ENCODE peak calls at places on chromosomes 3 and 15, in seven cellular contexts. B, P, E, W, Z, L and V are unnamed samples.

GRCh38 chr3:160796813-160797164 is 40.8 kb downstream of the PPM1L start:
- DNase-seq in W (no peak), L (no peak), E (no peak), B (no peak), Z (no peak), P (peak; percentile 47), V (no peak)

GRCh38 chr3:127694467-127695215 is 21.9 kb downstream of the ABTB1 start:
- DNase-seq in L (no peak), E (peak; percentile 69), W (peak; percentile 86), P (no peak), B (peak; percentile 28), Z (no peak), V (peak; percentile 36)

GRCh38 chr3:143464850-143465249 is 345.3 kb downstream of the CHST2 start:
- DNase-seq in E (no peak), L (no peak), P (no peak), Z (no peak), W (no peak), B (no peak), V (no peak)

GRCh38 chr3:190701096-190701532 is 161.4 kb downstream of the GMNC start:
- DNase-seq in P (peak; percentile 78), E (no peak), Z (peak; percentile 75), B (no peak), L (no peak), W (peak; percentile 65), V (peak; percentile 4)

GRCh38 chr3:16993227-16993626 is 108.5 kb downstream of the PLCL2 start:
- DNase-seq in E (no peak), W (no peak), B (no peak), P (no peak), Z (peak; percentile 64), L (no peak), V (no peak)

GRCh38 chr15:63818191-63818590 is 15.6 kb downstream of the HERC1 start:
- DNase-seq in B (no peak), W (no peak), Z (peak; percentile 75), P (peak; percentile 32), L (no peak), E (no peak), V (peak; percentile 54)

GRCh38 chr3:131694351-131694750 is 191.6 kb upstream of the MRPL3 start:
- DNase-seq in P (no peak), L (no peak), E (no peak), W (no peak), Z (no peak), B (no peak), V (no peak)

GRCh38 chr3:158097571-158098553 is 8.4 kb downstream of the SHOX2 start:
- DNase-seq in Z (peak; percentile 62), L (no peak), B (peak; percentile 61), W (peak; percentile 83), E (peak; percentile 87), P (peak; percentile 93), V (peak; percentile 63)

GRCh38 chr3:127655641-127656040 is 17.1 kb upstream of the ABTB1 start:
- DNase-seq in P (no peak), W (no peak), L (no peak), E (no peak), Z (peak; percentile 41), B (no peak), V (no peak)

GRCh38 chr3:12345141-12345561 is 56.3 kb downstream of the PPARG start:
- DNase-seq in L (no peak), W (no peak), B (no peak), P (no peak), Z (peak; percentile 86), E (no peak), V (no peak)

GRCh38 chr15:78242128-78242527 is 7.8 kb upstream of the ACSBG1 start:
- DNase-seq in W (no peak), L (no peak), P (peak; percentile 68), B (no peak), Z (peak; percentile 9), E (no peak), V (peak; percentile 3)

GRCh38 chr15:80031841-80032240 is 27.6 kb upstream of the ZFAND6 start:
- DNase-seq in Z (no peak), E (no peak), W (no peak), L (no peak), B (no peak), P (no peak), V (no peak)

GRCh38 chr3:130516645-130517512 is at the start of gene COL6A6:
- DNase-seq in E (no peak), B (no peak), W (no peak), Z (no peak), P (peak; percentile 13), L (no peak), V (no peak)

GRCh38 chr3:190862209-190863118 is at the start of gene GMNC:
- DNase-seq in Z (peak; percentile 70), E (peak; percentile 91), B (no peak), L (no peak), W (peak; percentile 88), P (peak; percentile 89), V (no peak)

GRCh38 chr3:52423214-52423613 is 21.7 kb downstream of the SEMA3G start:
- DNase-seq in B (no peak), W (no peak), P (no peak), Z (no peak), E (peak; percentile 13), L (no peak), V (no peak)

GRCh38 chr3:169528289-169528688 is 135.2 kb downstream of the MECOM start:
- DNase-seq in Z (peak; percentile 57), P (no peak), W (no peak), L (no peak), B (no peak), E (no peak), V (no peak)

GRCh38 chr3:131630117-131630516 is 127.3 kb upstream of the MRPL3 start:
- DNase-seq in W (no peak), Z (peak; percentile 7), B (no peak), L (no peak), P (no peak), E (no peak), V (no peak)

GRCh38 chr15:100340721-100341661 is 784 bp downstream of the ADAMTS17 start:
- DNase-seq in Z (no peak), B (peak; percentile 31), L (no peak), P (peak; percentile 54), E (no peak), W (no peak), V (no peak)
- H3K4me3 ChIP-seq in Z (peak overlapping the region; percentile 60), B (no peak overlapping the region), L (no peak overlapping the region), P (peak overlapping the region; percentile 77), E (peak overlapping the region; percentile 73), W (peak overlapping the region; percentile 85), V (peak overlapping the region; percentile 63)

GRCh38 chr3:141405581-141405980 is 37.3 kb downstream of the ZBTB38 start:
- DNase-seq in P (no peak), E (no peak), W (no peak), B (no peak), Z (no peak), L (no peak), V (no peak)

GRCh38 chr3:141407817-141408216 is 39.5 kb downstream of the ZBTB38 start:
- DNase-seq in P (no peak), L (no peak), Z (no peak), W (no peak), B (no peak), E (no peak), V (no peak)

GRCh38 chr3:141406265-141406664 is 38.0 kb downstream of the ZBTB38 start:
- DNase-seq in P (no peak), L (no peak), E (no peak), W (no peak), Z (no peak), B (no peak), V (no peak)

GRCh38 chr3:141408596-141408995 is 40.3 kb downstream of the ZBTB38 start:
- DNase-seq in W (no peak), B (no peak), Z (no peak), E (no peak), P (no peak), L (no peak), V (no peak)

DNA sequence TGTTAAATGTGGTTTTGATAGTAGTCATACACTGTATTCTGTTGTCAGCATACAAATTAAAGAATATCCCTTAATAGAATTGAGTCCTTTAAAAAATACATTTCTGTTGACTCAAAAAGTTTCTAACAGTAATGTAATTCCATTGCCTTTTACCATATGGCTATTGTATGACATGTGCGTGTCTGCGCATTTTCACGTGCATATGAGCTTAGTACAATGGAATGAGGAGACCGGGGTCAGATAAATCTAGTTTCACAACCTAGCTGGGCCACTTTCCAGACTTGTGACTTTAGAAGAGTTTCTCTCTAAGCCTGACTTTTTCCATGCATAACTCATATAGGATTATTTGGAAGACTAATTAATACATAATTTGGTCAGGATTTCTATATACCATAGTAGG is 38.7 kb downstream of the ZBTB38 start:
- DNase-seq in L (peak; percentile 96), P (peak; percentile 59), B (no peak), E (no peak), Z (peak; percentile 99), W (no peak), V (no peak)
- H3K4me3 ChIP-seq in L (no peak overlapping the region), P (no peak overlapping the region), B (no peak overlapping the region), E (no peak overlapping the region), Z (no peak overlapping the region), W (no peak overlapping the region), V (no peak overlapping the region)

GRCh38 chr15:39584266-39584659 is 3.4 kb downstream of the THBS1 start:
- DNase-seq in E (no peak), B (no peak), Z (no peak), P (no peak), L (no peak), W (no peak), V (no peak)

GRCh38 chr15:39582977-39583585 is 2.2 kb downstream of the THBS1 start:
- DNase-seq in B (no peak), L (no peak), P (no peak), W (no peak), E (no peak), Z (no peak), V (no peak)

GRCh38 chr15:39582286-39582976 is 1.6 kb downstream of the THBS1 start:
- DNase-seq in B (no peak), L (no peak), W (no peak), E (no peak), P (no peak), Z (peak; percentile 79), V (no peak)

GRCh38 chr15:39584662-39585393 is 3.9 kb downstream of the THBS1 start:
- DNase-seq in W (no peak), Z (peak; percentile 58), L (no peak), P (no peak), B (no peak), E (no peak), V (no peak)

GRCh38 chr15:39583586-39584265 is 2.8 kb downstream of the THBS1 start:
- DNase-seq in W (no peak), Z (peak; percentile 81), E (no peak), L (no peak), P (peak; percentile 48), B (no peak), V (peak; percentile 21)
- H3K4me3 ChIP-seq in W (peak overlapping the region; percentile 65), Z (peak overlapping the region; percentile 91), E (peak overlapping the region; percentile 60), L (peak overlapping the region; percentile 99), P (peak overlapping the region; percentile 7), B (no peak overlapping the region), V (no peak overlapping the region)

GRCh38 chr15:81889480-81889871 is 156.3 kb downstream of the MEX3B start:
- DNase-seq in B (no peak), E (no peak), W (no peak), L (no peak), P (no peak), Z (no peak), V (no peak)

GRCh38 chr15:81894069-81894468 is 151.7 kb downstream of the MEX3B start:
- DNase-seq in E (no peak), W (no peak), L (no peak), P (no peak), Z (no peak), B (no peak), V (no peak)

GRCh38 chr15:81890496-81890895 is 155.3 kb downstream of the MEX3B start:
- DNase-seq in W (no peak), L (no peak), B (no peak), P (no peak), E (no peak), Z (no peak), V (no peak)

GRCh38 chr15:81895723-81896122 is 150.1 kb downstream of the MEX3B start:
- DNase-seq in L (no peak), B (no peak), P (no peak), E (no peak), W (no peak), Z (no peak), V (no peak)

GRCh38 chr15:81893182-81893833 is 152.5 kb downstream of the MEX3B start:
- DNase-seq in W (no peak), Z (no peak), L (no peak), P (no peak), E (no peak), B (no peak), V (no peak)
- H3K4me3 ChIP-seq in W (no peak overlapping the region), Z (no peak overlapping the region), L (no peak overlapping the region), P (no peak overlapping the region), E (no peak overlapping the region), B (no peak overlapping the region), V (no peak overlapping the region)